ENCODE peak calls at places on chromosomes 6 and 20, in five cellular contexts. G, K, H, N and D are unnamed samples.

GRCh38 chr20:51094221-51094620 is 71.3 kb upstream of the KCNG1 start:
- DNase-seq in G (no peak), K (no peak), H (no peak), N (no peak), D (no peak)

GRCh38 chr20:36175016-36175415 is 20.5 kb downstream of the EPB41L1 start:
- DNase-seq in N (no peak), G (no peak), H (no peak), K (no peak), D (no peak)

GRCh38 chr6:6793388-6794250 is 205.1 kb downstream of the LY86 start:
- DNase-seq in H (no peak), G (no peak), N (no peak), K (peak; percentile 86), D (no peak)

GRCh38 chr6:143592335-143592734 is 80.8 kb upstream of the FUCA2 start:
- DNase-seq in N (no peak), H (peak; percentile 46), G (no peak), K (no peak), D (no peak)

GRCh38 chr20:17796096-17796563 is 96.4 kb downstream of the BANF2 start:
- DNase-seq in G (peak; percentile 83), H (no peak), N (no peak), K (no peak), D (peak; percentile 36)

GRCh38 chr6:33689879-33690278 is 21.6 kb downstream of the UQCC2 start:
- DNase-seq in G (no peak), N (no peak), K (no peak), H (no peak), D (no peak)

GRCh38 chr6:158262082-158262481 is 50.2 kb upstream of the TULP4 start:
- DNase-seq in G (no peak), K (no peak), N (no peak), H (no peak), D (no peak)

GRCh38 chr6:108589244-108589730 is 28.6 kb downstream of the FOXO3 start:
- DNase-seq in K (peak; percentile 37), N (peak; percentile 69), H (peak; percentile 41), G (peak; percentile 96), D (peak; percentile 80)

GRCh38 chr20:19858972-19859371 is 100.9 kb downstream of the RIN2 start:
- DNase-seq in H (no peak), K (no peak), N (peak; percentile 60), G (no peak), D (no peak)

GRCh38 chr20:63400486-63401210 is 39.5 kb upstream of the CHRNA4 start:
- DNase-seq in N (no peak), H (no peak), K (no peak), G (no peak), D (no peak)

GRCh38 chr6:125688138-125688537 is 61.3 kb upstream of the HEY2 start:
- DNase-seq in H (no peak), K (no peak), G (no peak), N (no peak), D (no peak)

GRCh38 chr6:53730767-53731166 is 64.0 kb upstream of the LRRC1 start:
- DNase-seq in G (no peak), N (no peak), H (no peak), K (no peak), D (no peak)

GRCh38 chr20:36468149-36469000 is 72.9 kb upstream of the MYL9 start:
- DNase-seq in G (no peak), N (peak; percentile 44), H (no peak), K (no peak), D (no peak)

GRCh38 chr20:60219984-60220540 is 261.8 kb downstream of the CDH26 start:
- DNase-seq in H (no peak), K (no peak), G (no peak), N (peak; percentile 20), D (no peak)